ENCODE peak calls at places on chromosomes 13 and 19, in ten cellular contexts. U, A, Y, Z, T, H, G, P, V and W are unnamed samples.

GRCh38 chr13:22278336-22278929 is 607.6 kb downstream of the FGF9 start:
- DNase-seq in G (peak; percentile 11), A (peak; percentile 57), P (peak; percentile 75), U (no peak), H (peak; percentile 65), Z (no peak), Y (peak; percentile 44), V (no peak), T (peak; percentile 66), W (no peak)

GRCh38 chr13:36124236-36124822 is 6.9 kb downstream of the DCLK1 start:
- DNase-seq in G (no peak), A (no peak), V (no peak), Y (peak; percentile 73), T (no peak), H (no peak), Z (peak; percentile 80), P (no peak), U (no peak), W (no peak)

GRCh38 chr19:20060282-20060681 is 17.5 kb upstream of the ZNF90 start:
- DNase-seq in T (no peak), V (no peak), Y (no peak), G (no peak), A (no peak), P (no peak), U (no peak), Z (no peak), H (no peak), W (no peak)

GRCh38 chr13:50299546-50300249 is 284.5 kb downstream of the KCNRG start:
- DNase-seq in T (no peak), Z (peak; percentile 66), A (no peak), U (no peak), H (no peak), V (no peak), P (no peak), Y (no peak), G (no peak), W (no peak)

GRCh38 chr13:65300220-65300619 is 1929.9 kb downstream of the PCDH9 start:
- DNase-seq in Y (no peak), T (no peak), H (no peak), A (no peak), P (no peak), U (no peak), V (no peak), Z (no peak), G (no peak), W (no peak)

GRCh38 chr13:23772717-23773116 is 116.5 kb downstream of the MIPEP start:
- DNase-seq in T (no peak), P (no peak), Z (no peak), A (no peak), U (no peak), G (no peak), V (no peak), H (no peak), Y (no peak), W (no peak)

GRCh38 chr19:56946164-56946563 is 105.6 kb upstream of the PEG3 start:
- DNase-seq in P (no peak), Z (no peak), V (no peak), U (no peak), H (peak; percentile 39), A (no peak), T (no peak), G (no peak), Y (no peak), W (no peak)

GRCh38 chr13:48873598-48873997 is 102.1 kb upstream of the FNDC3A start:
- DNase-seq in T (no peak), Y (peak; percentile 63), P (no peak), A (peak; percentile 23), V (no peak), U (no peak), Z (peak; percentile 28), G (peak; percentile 4), H (peak; percentile 96), W (no peak)

GRCh38 chr13:113509989-113510388 is 19.5 kb upstream of the DCUN1D2 start:
- DNase-seq in Z (no peak), A (no peak), T (no peak), H (no peak), U (no peak), V (no peak), Y (no peak), P (no peak), G (no peak), W (no peak)

GRCh38 chr19:21765151-21765550 is 2.2 kb downstream of the ZNF100 start:
- DNase-seq in U (no peak), Y (no peak), H (peak; percentile 7), Z (peak; percentile 1), A (no peak), G (no peak), V (no peak), P (no peak), T (no peak), W (no peak)

GRCh38 chr19:10104665-10105221 is 1.4 kb upstream of the PPAN start:
- DNase-seq in Y (no peak), Z (no peak), P (peak; percentile 75), G (no peak), U (no peak), H (no peak), T (peak; percentile 34), V (no peak), A (no peak), W (peak; percentile 73)

DNA sequence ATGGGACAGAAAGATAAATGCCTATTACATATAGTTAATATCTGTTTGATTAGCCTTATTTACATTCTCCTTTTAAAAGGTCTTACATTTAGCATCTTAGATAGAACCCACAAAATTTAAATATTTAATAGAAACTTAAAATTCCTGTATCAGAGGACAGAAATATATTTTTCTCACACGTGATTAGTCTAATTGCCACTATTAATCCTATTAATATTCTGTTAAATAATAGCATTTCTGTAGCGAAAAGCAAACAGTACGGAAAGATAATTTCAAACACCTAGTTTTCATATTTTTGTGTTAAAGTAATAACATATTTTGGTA is 380 bp upstream of the ZNF30 start:
- DNase-seq in Y (no peak), U (no peak), V (no peak), G (no peak), A (no peak), P (no peak), Z (no peak), T (no peak), H (no peak), W (no peak)
- H3K27ac ChIP-seq in Y (no peak overlapping the region), U (no peak overlapping the region), V (peak overlapping the region; percentile 79), G (no peak overlapping the region), A (no peak overlapping the region), P (no peak overlapping the region), Z (no peak overlapping the region), T (peak overlapping the region; percentile 64), H (no peak overlapping the region), W (no peak overlapping the region)

GRCh38 chr13:67950594-67950993 is 720.5 kb upstream of the PCDH9 start:
- DNase-seq in T (no peak), P (no peak), V (no peak), Z (no peak), A (no peak), U (no peak), Y (no peak), G (no peak), H (no peak), W (no peak)
- H3K4me3 ChIP-seq in T (no peak overlapping the region), P (no peak overlapping the region), V (no peak overlapping the region), Z (no peak overlapping the region), A (no peak overlapping the region), U (no peak overlapping the region), Y (no peak overlapping the region), G (no peak overlapping the region), H (no peak overlapping the region), W (no peak overlapping the region)

DNA sequence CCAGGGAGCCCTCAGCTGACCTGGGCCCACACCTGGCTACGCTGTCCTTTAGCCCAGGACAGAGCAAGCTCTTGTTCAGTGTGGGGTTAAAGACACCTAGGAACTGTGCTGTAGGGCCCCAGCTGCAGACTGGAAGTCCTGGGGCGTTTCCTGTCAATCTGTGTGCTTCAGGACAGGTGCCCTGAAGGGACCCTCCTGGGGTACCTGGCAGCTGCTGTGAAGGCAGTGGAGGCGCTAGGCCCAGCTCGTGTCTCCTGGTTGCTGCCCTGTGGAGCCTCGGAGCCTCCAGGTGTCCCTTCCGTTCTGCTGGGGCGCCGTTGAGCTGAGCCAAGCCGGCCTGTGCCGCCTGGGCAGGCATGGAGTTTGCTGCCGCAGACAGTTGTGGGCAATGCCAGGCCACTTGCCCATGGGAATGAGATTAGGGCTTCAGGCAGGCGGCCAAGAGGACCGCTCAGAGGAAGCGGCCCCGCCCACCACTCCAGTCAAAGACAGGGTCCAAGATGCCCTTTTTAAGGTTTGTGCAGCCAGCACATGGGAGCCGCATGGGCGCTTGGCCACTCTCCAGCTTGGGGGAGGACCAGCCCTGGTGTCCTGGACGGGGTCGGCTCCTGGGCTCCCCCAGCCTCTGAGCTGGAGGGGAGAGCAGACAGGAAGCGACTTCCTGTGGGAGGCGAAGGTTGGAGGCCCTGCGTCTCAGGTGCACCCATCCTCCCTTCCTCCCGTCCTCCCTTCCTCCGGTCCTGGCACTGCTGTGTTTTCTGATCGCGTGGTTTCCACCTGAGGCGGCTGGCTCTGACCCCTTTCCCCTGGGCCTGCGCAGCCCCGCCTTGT is 4.0 kb downstream of the PTBP1 start:
- DNase-seq in P (peak; percentile 17), H (no peak), V (peak; percentile 89), Y (peak; percentile 22), A (peak; percentile 8), Z (peak; percentile 49), G (no peak), T (peak; percentile 55), U (peak; percentile 89), W (peak; percentile 89)
- H3K27ac ChIP-seq in P (peak overlapping the region; percentile 20), H (no peak overlapping the region), V (peak overlapping the region; percentile 98), Y (peak overlapping the region; percentile 72), A (peak overlapping the region; percentile 22), Z (peak overlapping the region; percentile 60), G (peak overlapping the region; percentile 47), T (peak overlapping the region; percentile 86), U (peak overlapping the region; percentile 61), W (no peak overlapping the region)

GRCh38 chr13:97979556-97979955 is 26.1 kb downstream of the IPO5 start:
- DNase-seq in T (no peak), V (no peak), G (no peak), U (no peak), Z (no peak), H (no peak), Y (no peak), P (no peak), A (no peak), W (no peak)
- H3K4me3 ChIP-seq in T (no peak overlapping the region), V (no peak overlapping the region), G (no peak overlapping the region), U (no peak overlapping the region), Z (no peak overlapping the region), H (no peak overlapping the region), Y (peak overlapping the region; percentile 95), P (no peak overlapping the region), A (no peak overlapping the region), W (no peak overlapping the region)

GRCh38 chr19:55111238-55111831 is 6.1 kb downstream of the PPP1R12C start:
- DNase-seq in T (no peak), P (no peak), H (no peak), V (no peak), Z (no peak), A (no peak), U (no peak), G (no peak), Y (no peak), W (peak; percentile 64)
- H3K27ac ChIP-seq in T (no peak overlapping the region), P (no peak overlapping the region), H (no peak overlapping the region), V (peak overlapping the region; percentile 95), Z (no peak overlapping the region), A (no peak overlapping the region), U (no peak overlapping the region), G (no peak overlapping the region), Y (no peak overlapping the region), W (no peak overlapping the region)

GRCh38 chr19:34461375-34462100 is 20.0 kb upstream of the WTIP start:
- DNase-seq in Y (no peak), H (no peak), G (no peak), V (no peak), Z (peak; percentile 41), P (no peak), T (no peak), A (no peak), U (no peak), W (no peak)
- H3K4me3 ChIP-seq in Y (no peak overlapping the region), H (no peak overlapping the region), G (no peak overlapping the region), V (no peak overlapping the region), Z (no peak overlapping the region), P (no peak overlapping the region), T (no peak overlapping the region), A (no peak overlapping the region), U (no peak overlapping the region), W (no peak overlapping the region)